ENCODE peak calls at places on chromosome 2, in five cellular contexts. C is H1, G is HCT116, Y is HepG2, R is K562. S is an unnamed sample. For H3K36me3, the result is how much of the 10 kb centered on the place peaks cover.

GRCh38 chr2:128782411-128783192 is 463.9 kb upstream of the HS6ST1 start:
- DNase-seq in Y (no peak), R (no peak), G (no peak), C (peak), S (no peak)

GRCh38 chr2:237022533-237022932 is 63.2 kb upstream of the COPS8 start:
- DNase-seq in R (no peak), G (no peak), C (no peak), Y (no peak), S (no peak)

GRCh38 chr2:42338567-42339190 is 22.3 kb downstream of the COX7A2L start:
- DNase-seq in Y (no peak), G (no peak), C (no peak), R (no peak), S (no peak)

GRCh38 chr2:190343170-190343499 is 254 bp upstream of the INPP1 start:
- DNase-seq in G (no peak), C (no peak), R (no peak), Y (no peak), S (no peak)

GRCh38 chr2:184602734-184603133 is 4.4 kb downstream of the ZNF804A start:
- DNase-seq in R (no peak), G (no peak), C (no peak), Y (no peak), S (no peak)

GRCh38 chr2:202717598-202718310 is 83.0 kb downstream of the FAM117B start:
- DNase-seq in G (no peak), R (no peak), Y (no peak), C (no peak), S (no peak)

GRCh38 chr2:12560618-12561017 is 156.1 kb upstream of the TRIB2 start:
- DNase-seq in Y (no peak), R (no peak), C (no peak), G (no peak), S (no peak)

GRCh38 chr2:37992631-37993030 is 67.5 kb downstream of the RMDN2 start:
- DNase-seq in G (no peak), R (no peak), Y (no peak), C (no peak), S (no peak)

GRCh38 chr2:221612800-221613199 is 40.7 kb upstream of the EPHA4 start:
- DNase-seq in C (no peak), Y (no peak), G (no peak), R (no peak), S (no peak)

GRCh38 chr2:71661782-71662181 is 208.4 kb downstream of the DYSF start:
- DNase-seq in G (no peak), Y (no peak), C (peak), R (no peak), S (no peak)

GRCh38 chr2:100240386-100240785 is 81.9 kb downstream of the LONRF2 start:
- DNase-seq in Y (no peak), R (no peak), G (no peak), C (no peak), S (no peak)

GRCh38 chr2:7118606-7119503 is 201.6 kb downstream of the RNF144A start:
- DNase-seq in Y (no peak), C (no peak), G (no peak), R (no peak), S (no peak)

GRCh38 chr2:159712929-159713575 is 746 bp downstream of the MARCHF7 start:
- DNase-seq in R (no peak), G (no peak), Y (peak), C (no peak), S (no peak)

GRCh38 chr2:121599963-121600651 is 49.2 kb downstream of the CLASP1 start:
- DNase-seq in C (no peak), R (no peak), G (no peak), Y (no peak), S (peak)

GRCh38 chr2:207775471-207775870 is 5.8 kb upstream of the FZD5 start:
- DNase-seq in R (no peak), Y (peak), C (no peak), G (no peak), S (no peak)

GRCh38 chr2:10597956-10598355 is 91.8 kb downstream of the NOL10 start:
- DNase-seq in R (no peak), Y (no peak), G (no peak), C (no peak), S (no peak)

DNA sequence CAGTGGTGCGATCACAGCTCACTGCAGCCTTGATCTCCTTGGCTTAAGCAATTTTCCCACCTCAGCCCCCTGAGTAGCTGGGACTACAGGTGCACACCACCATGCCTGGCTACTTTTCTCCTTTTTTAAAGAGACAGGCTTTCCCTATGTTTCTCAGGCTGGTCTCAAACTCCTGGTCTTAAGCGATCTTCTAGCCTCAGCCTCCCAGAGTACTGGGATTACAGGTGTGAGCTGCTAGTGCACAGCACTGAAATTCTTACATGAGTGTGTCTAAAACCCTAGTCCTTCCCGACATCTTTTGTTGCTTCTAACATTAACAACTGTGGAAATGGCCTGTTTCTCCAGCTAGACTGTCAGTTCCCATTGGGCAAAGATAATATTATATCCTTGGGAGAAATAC is 2.9 kb downstream of the UGP2 start:
- DNase-seq in R (no peak), Y (no peak), G (no peak), C (no peak), S (no peak)
- H3K36me3 ChIP-seq in R (under half), Y (under half), G (under half), C (under half), S (under half)

GRCh38 chr2:119421304-119421703 is 10.3 kb upstream of the TMEM37 start:
- DNase-seq in C (no peak), Y (no peak), G (no peak), R (no peak), S (no peak)
- TF ChIP-seq SRF in C (no peak), Y (no peak), G (no peak), R (no peak), S (no peak)

DNA sequence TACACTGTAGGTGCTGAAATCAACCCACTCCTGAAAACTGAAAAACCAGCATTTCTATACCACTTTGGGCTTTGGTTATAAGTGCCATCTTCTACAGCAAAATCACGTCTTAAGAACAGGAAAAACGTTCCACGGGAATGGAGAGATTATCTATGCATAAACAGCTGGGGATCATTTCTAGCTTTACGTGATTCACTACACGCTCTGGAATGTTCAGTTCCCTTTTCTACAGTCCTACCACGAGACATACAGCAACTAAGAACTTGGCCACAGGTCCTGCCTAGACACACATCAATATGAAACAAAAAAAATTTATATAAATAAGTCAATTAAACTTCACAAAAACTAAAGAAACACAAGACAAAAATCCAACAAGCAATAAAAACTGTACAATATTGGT is 3.6 kb downstream of the CXCR4 start:
- DNase-seq in R (no peak), G (no peak), Y (no peak), C (no peak), S (no peak)
- H3K4me2 ChIP-seq in R (no peak), G (no peak), Y (no peak), C (no peak), S (no peak)

GRCh38 chr2:16417711-16418110 is 247.9 kb downstream of the CYRIA start:
- DNase-seq in C (no peak), G (no peak), Y (no peak), R (no peak), S (no peak)

GRCh38 chr2:16416651-16417050 is 249.0 kb downstream of the CYRIA start:
- DNase-seq in G (no peak), C (no peak), Y (no peak), R (no peak), S (no peak)

GRCh38 chr2:16425462-16426336 is 239.9 kb downstream of the CYRIA start:
- DNase-seq in G (no peak), C (no peak), Y (peak), R (no peak), S (no peak)

DNA sequence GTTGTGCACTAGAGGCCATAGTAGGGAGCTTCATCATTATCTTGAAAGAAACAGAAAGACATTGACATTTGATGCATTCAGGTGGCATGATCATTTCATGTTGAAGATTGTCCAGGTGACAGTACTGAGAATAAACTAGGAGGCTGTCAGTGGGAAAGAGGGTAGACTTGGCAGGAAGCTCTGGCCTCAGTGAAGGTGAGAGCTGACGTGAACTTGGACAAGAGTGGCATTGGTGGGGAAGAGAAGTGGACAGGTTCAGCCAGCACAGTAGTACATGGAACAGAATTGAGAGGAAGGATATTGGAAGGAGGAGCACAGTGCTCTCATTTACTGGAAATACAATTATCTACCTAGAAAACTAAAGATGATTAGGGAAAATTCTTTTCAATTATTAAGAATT is 245.2 kb downstream of the CYRIA start:
- DNase-seq in G (no peak), Y (no peak), R (no peak), C (no peak), S (no peak)
- H3K36me3 ChIP-seq in G (under half), Y (under half), R (under half), C (under half), S (under half)

GRCh38 chr2:17538022-17538843 is 2.3 kb upstream of the VSNL1 start:
- DNase-seq in Y (peak), R (no peak), G (peak), C (no peak), S (no peak)
- TF ChIP-seq SRF in Y (no peak), R (no peak), G (no peak), C (no peak), S (no peak)

GRCh38 chr2:176128172-176129012 is 1.1 kb upstream of the HOXD8 start:
- DNase-seq in R (no peak), Y (no peak), C (peak), G (no peak), S (no peak)
- H3K4me2 ChIP-seq in R (no peak), Y (no peak), C (peak), G (peak), S (no peak)

GRCh38 chr2:241344925-241345651 is 11.0 kb upstream of the FARP2 start:
- DNase-seq in G (no peak), C (no peak), R (no peak), Y (no peak), S (no peak)
- H3K36me3 ChIP-seq in G (half or more), C (half or more), R (half or more), Y (under half), S (under half)

GRCh38 chr2:213007290-213007838 is 144.0 kb downstream of the IKZF2 start:
- DNase-seq in Y (no peak), R (no peak), C (no peak), G (no peak), S (no peak)
- TF ChIP-seq SRF in Y (no peak), R (no peak), C (no peak), G (no peak), S (no peak)

DNA sequence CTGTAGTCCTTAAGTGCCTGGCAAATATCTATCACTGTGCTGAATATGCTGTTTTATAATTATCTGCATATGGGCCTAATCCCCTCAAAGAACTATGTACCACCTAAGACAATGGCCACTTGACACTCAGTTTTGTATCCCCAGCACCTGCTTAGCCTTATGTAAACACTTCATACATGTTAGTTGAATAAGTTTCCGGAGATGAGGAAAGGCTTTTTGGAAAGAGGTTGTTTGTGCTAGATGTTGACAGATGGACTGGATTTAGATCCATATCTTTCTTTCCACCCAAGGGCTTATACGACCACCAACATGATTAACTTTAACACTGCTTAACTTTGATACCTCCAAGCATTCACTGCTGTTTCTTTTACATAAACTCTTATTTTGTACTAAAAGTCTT is 63.3 kb downstream of the FAM228A start:
- DNase-seq in Y (peak), C (no peak), G (no peak), R (no peak), S (no peak)
- H3K4me2 ChIP-seq in Y (no peak), C (no peak), G (no peak), R (no peak), S (no peak)